ENCODE peak calls at places on chromosomes 13 and 19, in six cellular contexts. R is neuronal stem cell, W is H9, P is H1, U is trophoblast cell, C is mesenchymal stem cell. Z is an unnamed sample.

GRCh38 chr13:73064991-73065390 is 6.2 kb downstream of the KLF5 start:
- DNase-seq in R (no peak), W (no peak), P (no peak), U (no peak), C (no peak), Z (no peak)

GRCh38 chr19:48182434-48182833 is 12.0 kb downstream of the ZSWIM9 start:
- DNase-seq in R (no peak), W (peak), P (no peak), U (no peak), C (no peak), Z (no peak)

GRCh38 chr13:111395511-111396393 is 75.3 kb downstream of the TEX29 start:
- DNase-seq in R (no peak), W (peak), P (no peak), U (no peak), C (no peak), Z (no peak)

GRCh38 chr13:35140321-35140720 is 198.3 kb downstream of the NBEA start:
- DNase-seq in R (no peak), W (no peak), P (no peak), U (no peak), C (peak), Z (peak)

GRCh38 chr19:43372462-43372861 is 19.0 kb downstream of the CD177 start:
- DNase-seq in R (no peak), W (no peak), P (no peak), U (no peak), C (no peak), Z (peak)

GRCh38 chr13:23999411-23999810 is 102.1 kb upstream of the C1QTNF9B start:
- DNase-seq in R (no peak), W (no peak), P (no peak), U (no peak), C (no peak), Z (no peak)

GRCh38 chr19:3507371-3508120 is 1.4 kb downstream of the FZR1 start:
- DNase-seq in R (no peak), W (peak), P (no peak), U (peak), C (peak), Z (no peak)

GRCh38 chr19:3196064-3196932 is 10.6 kb downstream of the NCLN start:
- DNase-seq in R (no peak), W (no peak), P (no peak), U (no peak), C (no peak), Z (no peak)

GRCh38 chr19:49441210-49441959 is at the start of gene SLC17A7:
- DNase-seq in R (peak), W (peak), P (no peak), U (peak), C (peak), Z (no peak)

GRCh38 chr13:24183741-24184182 is 23.2 kb downstream of the SPATA13 start:
- DNase-seq in R (no peak), W (no peak), P (no peak), U (no peak), C (no peak), Z (no peak)

GRCh38 chr13:27915301-27916207 is 4.2 kb upstream of the PDX1 start:
- DNase-seq in R (no peak), W (no peak), P (no peak), U (no peak), C (no peak), Z (no peak)
- H3K14ac ChIP-seq in R (no peak), W (no peak), P (no peak), U (no peak), C (no peak), Z (no peak)

DNA sequence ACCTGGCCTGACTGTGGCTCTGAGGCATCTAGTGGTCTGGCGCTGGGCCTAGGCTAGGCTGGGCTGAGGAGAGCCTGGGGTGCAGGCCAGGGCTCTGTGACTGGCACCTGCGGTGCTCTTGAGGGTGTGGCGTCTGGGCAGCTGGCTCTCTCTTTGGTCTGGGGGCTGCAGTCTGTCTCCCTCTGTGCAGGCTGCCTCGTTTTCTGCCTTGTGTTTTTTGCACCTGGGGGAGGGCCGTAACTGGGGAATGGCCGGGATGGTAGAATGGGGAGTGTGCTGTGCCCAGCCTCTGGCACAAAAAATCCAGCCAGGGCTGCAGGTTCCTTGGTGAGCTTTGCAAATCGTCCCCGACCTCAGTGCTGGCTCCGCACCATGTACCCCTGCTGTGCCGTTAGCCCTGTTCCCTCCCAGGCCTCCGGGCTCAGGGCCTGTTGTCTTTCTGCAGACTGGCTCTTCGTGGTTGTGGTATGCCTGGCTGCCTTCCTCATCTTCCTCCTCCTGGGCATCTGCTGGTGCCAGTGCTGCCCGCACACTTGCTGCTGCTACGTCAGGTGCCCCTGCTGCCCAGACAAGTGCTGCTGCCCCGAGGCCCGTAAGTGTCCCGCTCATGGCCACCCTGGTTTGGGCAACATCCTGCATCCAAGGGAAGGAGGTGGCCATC is 6.5 kb upstream of the USF2 start:
- DNase-seq in R (no peak), W (peak), P (no peak), U (no peak), C (no peak), Z (no peak)
- H3K4me2 ChIP-seq in R (no peak), W (no peak), P (no peak), U (no peak), C (no peak), Z (no peak)

GRCh38 chr19:45344621-45345505 is 4.3 kb downstream of the KLC3 start:
- DNase-seq in R (no peak), W (no peak), P (no peak), U (no peak), C (no peak), Z (no peak)
- H3K14ac ChIP-seq in R (no peak), W (no peak), P (no peak), U (no peak), C (no peak), Z (no peak)

DNA sequence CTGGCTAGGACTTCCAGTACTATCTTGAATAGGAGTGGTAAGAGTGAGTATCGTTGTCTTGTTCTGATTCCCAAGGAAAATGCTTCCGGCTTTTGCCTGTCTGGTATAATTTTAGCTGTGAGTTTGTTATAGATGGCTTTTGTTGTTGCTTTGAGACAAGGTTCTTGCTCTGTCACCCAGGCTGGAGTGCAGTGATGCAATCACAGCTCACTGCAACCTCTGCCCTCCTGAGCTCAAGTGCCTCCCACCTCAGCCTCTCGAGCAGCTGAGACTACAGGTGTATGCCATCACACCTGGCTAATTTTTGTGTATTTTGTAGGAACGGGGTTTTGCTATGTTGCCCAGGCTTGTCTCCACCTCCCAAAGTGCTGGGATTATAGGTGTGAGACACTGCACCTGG is 6.1 kb upstream of the ZNF543 start:
- DNase-seq in R (no peak), W (no peak), P (no peak), U (no peak), C (no peak), Z (no peak)
- H3K4me2 ChIP-seq in R (no peak), W (no peak), P (no peak), U (no peak), C (no peak), Z (no peak)

GRCh38 chr19:10735741-10736140 is 17.9 kb downstream of the DNM2 start:
- DNase-seq in R (no peak), W (no peak), P (no peak), U (no peak), C (no peak), Z (no peak)
- H3K14ac ChIP-seq in R (no peak), W (no peak), P (no peak), U (no peak), C (no peak), Z (no peak)

GRCh38 chr19:19820774-19821315 is 705 bp downstream of the ZNF506 start:
- DNase-seq in R (no peak), W (no peak), P (no peak), U (peak), C (no peak), Z (no peak)
- H3K4me2 ChIP-seq in R (peak), W (peak), P (peak), U (peak), C (peak), Z (peak)

Z was measured in IMR-90.